ENCODE peak calls at places on chromosomes 7 and 10, in seven cellular contexts. A is H1, B is IMR-90, G is H9, K is mesenchymal stem cell, O is trophoblast cell, M is neuronal stem cell. X is an unnamed sample.

GRCh38 chr7:158549176-158549833 is 38.3 kb downstream of the PTPRN2 start:
- DNase-seq in A (no peak), B (no peak), G (peak; percentile 72), K (no peak), O (no peak), M (no peak), X (peak; percentile 32)

GRCh38 chr10:71621263-71621751 is 98.3 kb downstream of the C10orf105 start:
- DNase-seq in A (no peak), B (no peak), G (peak; percentile 62), K (peak; percentile 15), O (no peak), M (no peak), X (peak; percentile 88)

GRCh38 chr10:98028168-98028770 is 2.2 kb downstream of the CRTAC1 start:
- DNase-seq in A (peak; percentile 89), B (peak; percentile 3), G (peak; percentile 91), K (peak; percentile 10), O (peak; percentile 45), M (peak; percentile 83), X (peak; percentile 89)

GRCh38 chr7:75989726-75990388 is 4.5 kb downstream of the TMEM120A start:
- DNase-seq in A (peak; percentile 46), B (no peak), G (no peak), K (peak; percentile 11), O (peak; percentile 79), M (no peak), X (no peak)

GRCh38 chr7:107167483-107168232 is 1.1 kb upstream of the HBP1 start:
- DNase-seq in A (no peak), B (peak; percentile 90), G (no peak), K (peak; percentile 94), O (peak; percentile 83), M (peak; percentile 63), X (peak; percentile 88)

GRCh38 chr10:114151486-114151885 is 22.5 kb downstream of the CCDC186 start:
- DNase-seq in A (no peak), B (peak; percentile 92), G (no peak), K (peak; percentile 63), O (peak; percentile 86), M (no peak), X (no peak)

GRCh38 chr7:90836937-90837336 is 240.8 kb downstream of the CDK14 start:
- DNase-seq in A (no peak), B (no peak), G (no peak), K (no peak), O (no peak), M (no peak), X (no peak)

GRCh38 chr10:109062371-109062770 is 860.9 kb downstream of the XPNPEP1 start:
- DNase-seq in A (no peak), B (peak; percentile 18), G (no peak), K (peak; percentile 96), O (no peak), M (no peak), X (peak; percentile 26)

GRCh38 chr7:8303904-8304528 is 42.0 kb upstream of the ICA1 start:
- DNase-seq in A (no peak), B (no peak), G (no peak), K (no peak), O (peak; percentile 31), M (no peak), X (no peak)

GRCh38 chr7:148535227-148535626 is 55.3 kb upstream of the C7orf33 start:
- DNase-seq in A (no peak), B (no peak), G (no peak), K (peak; percentile 30), O (peak; percentile 55), M (no peak), X (no peak)

GRCh38 chr7:129836983-129837382 is 115.8 kb downstream of the UBE2H start:
- DNase-seq in A (no peak), B (no peak), G (no peak), K (no peak), O (no peak), M (no peak), X (no peak)

GRCh38 chr10:73911553-73912004 is 647 bp downstream of the PLAU start:
- DNase-seq in A (no peak), B (peak; percentile 43), G (no peak), K (peak; percentile 65), O (no peak), M (peak; percentile 18), X (no peak)

GRCh38 chr10:44851413-44851812 is 59.7 kb upstream of the TMEM72 start:
- DNase-seq in A (no peak), B (no peak), G (no peak), K (no peak), O (no peak), M (no peak), X (no peak)

GRCh38 chr10:126844406-126844805 is 60.8 kb upstream of the DOCK1 start:
- DNase-seq in A (no peak), B (no peak), G (no peak), K (peak; percentile 61), O (no peak), M (no peak), X (peak; percentile 80)

GRCh38 chr10:98673156-98673765 is 226.5 kb upstream of the HPS1 start:
- DNase-seq in A (no peak), B (no peak), G (no peak), K (peak; percentile 72), O (no peak), M (no peak), X (no peak)

GRCh38 chr10:11719496-11719895 is 22.7 kb upstream of the ECHDC3 start:
- DNase-seq in A (no peak), B (no peak), G (no peak), K (no peak), O (peak; percentile 55), M (no peak), X (no peak)

GRCh38 chr7:150903627-150904026 is 51.3 kb downstream of the AOC1 start:
- DNase-seq in A (no peak), B (peak; percentile 81), G (no peak), K (no peak), O (no peak), M (no peak), X (no peak)

GRCh38 chr7:110317699-110318265 is 773.1 kb upstream of the LRRN3 start:
- DNase-seq in A (no peak), B (peak; percentile 82), G (no peak), K (peak; percentile 72), O (no peak), M (no peak), X (peak; percentile 18)

GRCh38 chr7:106775552-106775936 is 89.5 kb upstream of the PIK3CG start:
- DNase-seq in A (no peak), B (peak; percentile 86), G (no peak), K (peak; percentile 85), O (peak; percentile 80), M (no peak), X (peak; percentile 7)

GRCh38 chr10:8037941-8038894 is 16.3 kb upstream of the GATA3 start:
- DNase-seq in A (no peak), B (no peak), G (no peak), K (no peak), O (peak; percentile 70), M (peak; percentile 18), X (peak; percentile 47)

GRCh38 chr7:88267421-88267820 is 39.3 kb downstream of the STEAP4 start:
- DNase-seq in A (no peak), B (no peak), G (no peak), K (no peak), O (no peak), M (no peak), X (no peak)

GRCh38 chr10:130212736-130213135 is 76.5 kb downstream of the GLRX3 start:
- DNase-seq in A (no peak), B (no peak), G (no peak), K (no peak), O (no peak), M (no peak), X (no peak)

GRCh38 chr10:47134166-47134565 is 165.8 kb upstream of the GDF10 start:
- DNase-seq in A (no peak), B (no peak), G (no peak), K (no peak), O (no peak), M (no peak), X (no peak)

GRCh38 chr10:10460452-10460851 is 557.2 kb upstream of the CELF2 start:
- DNase-seq in A (no peak), B (no peak), G (no peak), K (peak; percentile 71), O (no peak), M (no peak), X (no peak)

GRCh38 chr10:19209319-19209718 is 160.7 kb downstream of the MALRD1 start:
- DNase-seq in A (no peak), B (no peak), G (no peak), K (no peak), O (no peak), M (no peak), X (no peak)

GRCh38 chr7:36601596-36601995 is 122.7 kb downstream of the AOAH start:
- DNase-seq in A (peak; percentile 6), B (peak; percentile 8), G (no peak), K (no peak), O (no peak), M (no peak), X (no peak)

GRCh38 chr7:34070486-34071323 is 165.4 kb downstream of the BMPER start:
- DNase-seq in A (no peak), B (peak; percentile 82), G (no peak), K (peak; percentile 87), O (no peak), M (no peak), X (no peak)

DNA sequence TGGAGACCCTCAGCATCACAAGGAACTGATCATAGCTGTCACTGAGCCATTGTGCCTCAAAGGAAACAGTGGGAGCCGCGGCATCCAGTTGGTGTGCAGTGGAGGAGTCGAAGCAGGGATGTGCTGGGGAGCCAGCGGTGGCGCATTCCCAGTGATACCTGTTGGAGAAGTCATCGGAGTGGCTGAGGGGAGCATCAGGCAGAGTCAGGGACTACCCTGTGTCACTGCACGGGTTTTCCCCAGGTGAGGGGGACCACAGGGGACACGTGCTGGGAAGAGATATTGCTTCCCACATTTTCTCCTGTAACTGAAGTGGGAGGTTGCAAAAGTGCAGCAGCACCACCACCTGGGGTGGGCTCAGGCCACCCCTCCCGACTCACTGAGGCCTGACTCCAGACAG is 57.7 kb downstream of the PKD1L1 start:
- DNase-seq in A (no peak), B (no peak), G (no peak), K (no peak), O (no peak), M (no peak), X (no peak)
- H3K18ac ChIP-seq in A (no peak overlapping the region), B (no peak overlapping the region), G (no peak overlapping the region), K (no peak overlapping the region), O (no peak overlapping the region), M (no peak overlapping the region), X (no peak overlapping the region)

DNA sequence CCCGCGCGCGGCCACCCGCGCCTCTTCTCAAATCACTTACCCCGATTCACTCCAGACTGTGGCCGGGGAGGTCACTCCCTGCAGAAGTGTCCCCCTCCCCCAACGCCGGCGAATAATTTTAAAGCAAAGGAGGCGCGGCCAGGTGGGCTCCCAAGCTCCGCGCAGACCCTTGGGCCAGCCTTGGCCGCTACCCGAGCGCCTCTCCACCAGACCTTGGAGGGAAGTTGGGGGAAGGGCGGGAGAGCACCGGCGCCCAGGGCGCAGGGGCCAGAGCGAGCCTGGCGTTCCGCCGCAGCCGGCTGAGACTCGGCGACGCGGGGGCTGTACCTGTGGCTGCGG is 270 bp downstream of the MKX start:
- DNase-seq in A (no peak), B (no peak), G (peak; percentile 71), K (no peak), O (no peak), M (no peak), X (no peak)
- H3K4ac ChIP-seq in A (no peak overlapping the region), B (no peak overlapping the region), G (no peak overlapping the region), K (no peak overlapping the region), O (no peak overlapping the region), M (no peak overlapping the region), X (no peak overlapping the region)

GRCh38 chr7:44058759-44059218 is 6.6 kb downstream of the PGAM2 start:
- DNase-seq in A (no peak), B (no peak), G (no peak), K (no peak), O (no peak), M (no peak), X (no peak)
- H3K18ac ChIP-seq in A (no peak overlapping the region), B (no peak overlapping the region), G (no peak overlapping the region), K (no peak overlapping the region), O (no peak overlapping the region), M (no peak overlapping the region), X (no peak overlapping the region)

GRCh38 chr10:63319231-63319630 is 146.5 kb downstream of the JMJD1C start:
- DNase-seq in A (no peak), B (no peak), G (no peak), K (no peak), O (no peak), M (no peak), X (no peak)
- H3K4ac ChIP-seq in A (no peak overlapping the region), B (no peak overlapping the region), G (no peak overlapping the region), K (no peak overlapping the region), O (no peak overlapping the region), M (no peak overlapping the region), X (no peak overlapping the region)